ENCODE peak calls at places on chromosomes 3 and 15, in eight cellular contexts. P is heart left ventricle, W is tibial nerve, R is upper lobe of right lung, A is thoracic aorta, N is IMR-90, M is Peyer's patch, J is HCT116. I is an unnamed sample.
A peak's percentile ranks its signal among the peaks of the same experiment; 100 is the strongest.

GRCh38 chr3:169112153-169112892 is 551.2 kb downstream of the MECOM start:
- DNase-seq in P (no peak), M (no peak), W (no peak), A (no peak), J (peak; percentile 6), R (no peak), N (peak; percentile 93), I (no peak)

GRCh38 chr3:149501524-149501923 is 27.0 kb downstream of the TM4SF4 start:
- DNase-seq in A (no peak), M (no peak), R (no peak), N (peak; percentile 91), W (no peak), P (no peak), J (no peak), I (no peak)

GRCh38 chr15:73305331-73306211 is 63.2 kb downstream of the HCN4 start:
- DNase-seq in W (no peak), J (peak; percentile 61), M (no peak), A (no peak), N (peak; percentile 65), R (no peak), P (peak; percentile 53), I (no peak)

GRCh38 chr3:25151497-25151896 is 276.6 kb upstream of the RARB start:
- DNase-seq in J (no peak), R (no peak), M (no peak), A (no peak), P (no peak), W (no peak), N (no peak), I (no peak)

GRCh38 chr3:65548848-65549625 is 489.7 kb downstream of the MAGI1 start:
- DNase-seq in A (no peak), P (peak; percentile 54), J (no peak), R (no peak), M (no peak), W (no peak), N (no peak), I (peak; percentile 76)

GRCh38 chr15:22961661-22962221 is 18.4 kb downstream of the CYFIP1 start:
- DNase-seq in A (no peak), N (peak; percentile 41), J (no peak), M (peak; percentile 40), W (no peak), P (no peak), R (no peak), I (no peak)

GRCh38 chr3:108555966-108556581 is 33.2 kb downstream of the CIP2A start:
- DNase-seq in A (no peak), P (no peak), R (no peak), W (no peak), M (no peak), N (no peak), J (no peak), I (no peak)

GRCh38 chr3:183252973-183253363 is at the start of gene B3GNT5:
- DNase-seq in P (peak; percentile 58), W (no peak), M (peak; percentile 92), N (no peak), R (peak; percentile 92), J (peak; percentile 60), A (no peak), I (peak; percentile 62)

GRCh38 chr3:23376516-23377248 is 173.6 kb downstream of the UBE2E2 start:
- DNase-seq in A (no peak), R (no peak), N (peak; percentile 18), W (no peak), J (no peak), P (no peak), M (no peak), I (no peak)

GRCh38 chr3:3800685-3801509 is 1.7 kb downstream of the LRRN1 start:
- DNase-seq in W (no peak), N (no peak), M (peak; percentile 47), J (no peak), P (peak; percentile 45), A (no peak), R (peak; percentile 72), I (peak; percentile 20)

GRCh38 chr3:3798641-3799113 is 554 bp upstream of the LRRN1 start:
- DNase-seq in N (no peak), W (no peak), R (peak; percentile 67), A (no peak), P (peak; percentile 20), M (peak; percentile 44), J (no peak), I (peak; percentile 50)

GRCh38 chr3:3801510-3801841 is 2.2 kb downstream of the LRRN1 start:
- DNase-seq in J (no peak), A (no peak), N (no peak), W (no peak), R (no peak), P (no peak), M (no peak), I (no peak)

GRCh38 chr3:3800076-3800448 is 831 bp downstream of the LRRN1 start:
- DNase-seq in W (no peak), J (no peak), M (no peak), A (no peak), P (no peak), R (peak; percentile 70), N (no peak), I (peak; percentile 41)

DNA sequence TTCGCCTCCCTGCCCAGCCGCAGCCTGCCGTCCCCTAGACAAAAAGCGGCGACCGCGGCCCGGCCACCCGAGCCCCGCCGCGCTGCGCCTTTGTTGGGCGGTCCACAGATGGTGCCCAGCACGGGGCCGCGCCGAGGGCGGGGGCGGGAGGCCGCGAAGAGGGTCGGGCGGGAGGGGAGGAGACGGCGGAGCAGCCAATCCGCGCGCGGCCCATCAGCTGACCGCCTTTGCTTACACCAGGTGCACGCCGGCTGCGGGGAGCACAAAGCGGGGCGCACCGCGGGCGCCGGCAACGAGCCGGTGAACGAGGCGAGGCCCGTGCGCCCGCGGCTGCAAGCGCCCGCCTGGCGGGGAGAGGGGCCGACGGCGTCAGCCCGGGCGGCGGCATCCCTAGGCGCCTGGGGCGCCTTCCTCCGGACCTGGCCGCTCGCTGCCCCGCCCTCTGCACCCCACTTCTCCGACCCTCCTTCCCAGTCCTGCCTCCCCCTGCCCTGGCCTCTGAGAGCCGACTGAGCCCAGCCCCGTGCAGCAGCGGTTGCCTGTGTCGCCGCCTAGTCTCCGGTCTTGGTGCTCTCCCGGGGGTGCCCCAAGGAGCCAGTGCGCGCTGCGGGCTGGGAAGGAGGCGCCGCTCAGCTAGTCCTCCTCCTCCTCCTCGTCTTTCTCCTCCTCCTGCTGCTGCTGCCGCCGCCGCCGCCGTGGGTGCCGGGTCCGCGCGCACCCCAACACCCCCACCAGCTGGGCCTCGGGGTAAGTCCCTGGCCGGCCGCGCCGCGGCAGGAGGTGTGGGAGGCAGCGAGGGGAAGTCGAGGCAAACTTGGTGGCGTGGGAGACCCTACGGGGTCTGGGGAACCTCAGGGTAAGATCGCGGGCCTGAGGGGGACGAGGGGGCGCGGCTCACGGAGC is at the start of gene LRRN1:
- DNase-seq in W (no peak), M (peak; percentile 76), P (peak; percentile 48), N (no peak), J (no peak), A (no peak), R (peak; percentile 85), I (peak; percentile 71)
- H3K27ac ChIP-seq in W (no peak within 1 kb of the TSS), M (peak within 1 kb of the TSS; percentile 57), P (no peak within 1 kb of the TSS), N (no peak within 1 kb of the TSS), J (no peak within 1 kb of the TSS), A (peak within 1 kb of the TSS; percentile 35), R (no peak within 1 kb of the TSS), I (no peak within 1 kb of the TSS)

GRCh38 chr3:115402651-115403050 is 220.7 kb upstream of the GAP43 start:
- DNase-seq in R (no peak), P (no peak), M (no peak), A (no peak), N (no peak), W (no peak), J (no peak), I (no peak)
- H3K27ac ChIP-seq in R (no peak overlapping the region), P (peak overlapping the region; percentile 51), M (no peak overlapping the region), A (peak overlapping the region; percentile 88), N (no peak overlapping the region), W (no peak overlapping the region), J (no peak overlapping the region), I (no peak overlapping the region)

GRCh38 chr3:179179979-179180758 is 32.0 kb downstream of the PIK3CA start:
- DNase-seq in J (no peak), M (no peak), R (no peak), N (peak; percentile 44), P (no peak), W (no peak), A (no peak), I (no peak)
- H3K27ac ChIP-seq in J (no peak overlapping the region), M (peak overlapping the region; percentile 12), R (no peak overlapping the region), N (no peak overlapping the region), P (peak overlapping the region; percentile 68), W (peak overlapping the region; percentile 78), A (peak overlapping the region; percentile 77), I (no peak overlapping the region)

DNA sequence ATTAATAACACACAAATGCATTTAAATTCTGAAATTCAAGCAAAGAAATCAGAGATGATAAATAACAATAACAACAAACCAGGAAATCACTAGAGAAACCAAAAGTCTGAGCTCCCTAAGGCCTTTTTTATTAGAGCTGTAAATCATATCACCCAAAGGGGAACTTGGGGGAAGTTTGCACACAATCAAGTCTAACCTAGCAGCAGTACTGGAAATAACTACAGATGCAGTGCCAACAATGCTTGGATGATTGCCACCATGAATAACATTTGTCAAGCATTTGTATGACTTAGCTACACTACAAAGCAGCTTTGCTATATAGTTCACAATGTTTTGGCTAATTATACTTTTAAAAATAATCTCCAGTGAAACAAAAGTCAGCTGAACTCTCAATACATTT is 27.8 kb downstream of the SHQ1 start:
- DNase-seq in P (no peak), W (no peak), N (peak; percentile 58), R (no peak), A (no peak), M (no peak), J (no peak), I (no peak)
- H3K27ac ChIP-seq in P (peak overlapping the region; percentile 73), W (no peak overlapping the region), N (no peak overlapping the region), R (no peak overlapping the region), A (no peak overlapping the region), M (peak overlapping the region; percentile 60), J (no peak overlapping the region), I (peak overlapping the region; percentile 41)

GRCh38 chr3:181793006-181793405 is 81.3 kb downstream of the SOX2 start:
- DNase-seq in J (no peak), M (no peak), A (no peak), P (no peak), R (no peak), W (no peak), N (no peak), I (no peak)
- H3K27ac ChIP-seq in J (no peak overlapping the region), M (no peak overlapping the region), A (no peak overlapping the region), P (no peak overlapping the region), R (no peak overlapping the region), W (no peak overlapping the region), N (no peak overlapping the region), I (no peak overlapping the region)

GRCh38 chr15:64185331-64185911 is 22.6 kb upstream of the PPIB start:
- DNase-seq in N (no peak), A (no peak), M (no peak), W (no peak), R (no peak), P (no peak), J (no peak), I (no peak)
- H3K27ac ChIP-seq in N (no peak overlapping the region), A (no peak overlapping the region), M (no peak overlapping the region), W (no peak overlapping the region), R (no peak overlapping the region), P (no peak overlapping the region), J (no peak overlapping the region), I (no peak overlapping the region)

DNA sequence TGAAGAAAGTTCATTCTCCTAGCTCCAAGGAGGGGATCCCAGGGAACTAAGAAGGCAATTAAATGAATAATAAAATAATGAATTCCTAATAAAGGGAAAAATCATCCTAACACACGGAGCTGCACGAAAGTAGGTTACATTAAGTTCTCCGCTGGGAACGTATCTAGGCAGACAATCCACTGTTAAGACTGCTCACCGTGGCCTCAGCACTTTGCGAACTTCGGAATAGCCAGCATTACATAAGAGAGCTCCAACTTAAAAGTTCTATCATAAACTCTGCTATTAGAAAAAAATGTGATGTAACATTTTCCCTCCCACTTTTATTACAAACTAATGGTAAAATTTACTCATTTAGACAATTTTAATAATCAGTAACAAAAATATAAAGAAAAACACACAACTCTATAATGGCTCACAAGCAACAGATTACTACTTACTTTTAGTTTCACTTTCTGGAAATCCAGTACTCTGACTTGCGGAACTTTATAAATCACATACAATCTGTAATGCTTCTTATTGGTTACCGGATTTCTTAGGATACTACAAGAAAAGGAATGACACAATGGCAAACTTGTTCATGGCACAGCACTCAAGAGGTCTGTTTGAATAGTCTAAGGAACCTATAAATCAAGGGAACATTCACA is 8.5 kb downstream of the SNRPA1 start:
- DNase-seq in A (no peak), M (no peak), P (no peak), J (no peak), W (no peak), N (no peak), R (no peak), I (no peak)
- H3K27ac ChIP-seq in A (no peak overlapping the region), M (no peak overlapping the region), P (peak overlapping the region; percentile 60), J (no peak overlapping the region), W (no peak overlapping the region), N (no peak overlapping the region), R (no peak overlapping the region), I (no peak overlapping the region)